ENCODE peak calls at places on chromosome 1, in nine cellular contexts. L is CD14-positive monocyte, F is Panc1, I is heart right ventricle, K is HFF-Myc, X is GM23338, V is ascending aorta, J is fibroblast of lung, G is thoracic aorta. O is an unnamed sample.

GRCh38 chr1:161021168-161021958 is 411 bp upstream of the F11R start:
- DNase-seq in L (peak), F (no peak), I (peak), K (no peak), X (peak), V (peak), J (peak), G (no peak), O (no peak)

GRCh38 chr1:64894438-64895196 is 71.7 kb downstream of the JAK1 start:
- DNase-seq in L (no peak), F (no peak), I (no peak), K (no peak), X (no peak), V (no peak), J (peak), G (no peak), O (no peak)

GRCh38 chr1:61631436-61631835 is 93.5 kb downstream of the TM2D1 start:
- DNase-seq in L (no peak), F (no peak), I (no peak), K (no peak), X (no peak), V (no peak), J (no peak), G (no peak), O (no peak)

GRCh38 chr1:61436491-61437120 is 288.3 kb downstream of the TM2D1 start:
- DNase-seq in L (no peak), F (no peak), I (no peak), K (no peak), X (peak), V (no peak), J (peak), G (no peak), O (no peak)

GRCh38 chr1:109218516-109218915 is 4.8 kb downstream of the SARS1 start:
- DNase-seq in L (no peak), F (no peak), I (no peak), K (no peak), X (no peak), V (no peak), J (peak), G (no peak), O (no peak)

GRCh38 chr1:86913399-86913895 is 479 bp downstream of the SELENOF start:
- DNase-seq in L (no peak), F (no peak), I (no peak), K (no peak), X (peak), V (peak), J (no peak), G (no peak), O (peak)

GRCh38 chr1:94772230-94772641 is 47.9 kb upstream of the SLC44A3 start:
- DNase-seq in L (no peak), F (no peak), I (no peak), K (no peak), X (no peak), V (no peak), J (peak), G (no peak), O (peak)

GRCh38 chr1:6209661-6210605 is 4.0 kb downstream of the RNF207 start:
- DNase-seq in L (no peak), F (no peak), I (no peak), K (no peak), X (peak), V (no peak), J (no peak), G (no peak), O (no peak)

GRCh38 chr1:64240209-64240608 is 36.8 kb downstream of the UBE2U start:
- DNase-seq in L (no peak), F (no peak), I (no peak), K (no peak), X (no peak), V (no peak), J (peak), G (no peak), O (peak)

GRCh38 chr1:182389619-182390047 is 2.0 kb downstream of the GLUL start:
- DNase-seq in L (no peak), F (no peak), I (peak), K (no peak), X (no peak), V (peak), J (no peak), G (no peak), O (no peak)

GRCh38 chr1:145965119-145965744 is 742 bp downstream of the POLR3GL start:
- DNase-seq in L (no peak), F (no peak), I (no peak), K (no peak), X (no peak), V (no peak), J (no peak), G (no peak), O (no peak)

GRCh38 chr1:79198841-79199240 is 192.3 kb upstream of the ADGRL4 start:
- DNase-seq in L (no peak), F (no peak), I (no peak), K (no peak), X (no peak), V (no peak), J (peak), G (no peak), O (peak)

GRCh38 chr1:27258598-27258997 is 24.2 kb downstream of the WDTC1 start:
- DNase-seq in L (no peak), F (no peak), I (no peak), K (no peak), X (no peak), V (no peak), J (no peak), G (no peak), O (no peak)

GRCh38 chr1:93723101-93723500 is 41.5 kb upstream of the BCAR3 start:
- DNase-seq in L (no peak), F (no peak), I (peak), K (no peak), X (no peak), V (no peak), J (peak), G (no peak), O (no peak)

GRCh38 chr1:213564215-213564659 is 423.5 kb upstream of the PROX1 start:
- DNase-seq in L (no peak), F (no peak), I (no peak), K (no peak), X (peak), V (no peak), J (no peak), G (no peak), O (peak)
- TF ChIP-seq CTCF in L (no peak), F (peak), I (peak), K (no peak), X (peak), V (no peak), J (peak), G (no peak), O (peak)

GRCh38 chr1:210980082-210980481 is 153.9 kb downstream of the KCNH1 start:
- DNase-seq in L (no peak), F (no peak), I (no peak), K (no peak), X (no peak), V (no peak), J (no peak), G (no peak), O (no peak)
- TF ChIP-seq CTCF in L (no peak), F (no peak), I (no peak), K (no peak), X (no peak), V (no peak), J (no peak), G (no peak), O (no peak)

DNA sequence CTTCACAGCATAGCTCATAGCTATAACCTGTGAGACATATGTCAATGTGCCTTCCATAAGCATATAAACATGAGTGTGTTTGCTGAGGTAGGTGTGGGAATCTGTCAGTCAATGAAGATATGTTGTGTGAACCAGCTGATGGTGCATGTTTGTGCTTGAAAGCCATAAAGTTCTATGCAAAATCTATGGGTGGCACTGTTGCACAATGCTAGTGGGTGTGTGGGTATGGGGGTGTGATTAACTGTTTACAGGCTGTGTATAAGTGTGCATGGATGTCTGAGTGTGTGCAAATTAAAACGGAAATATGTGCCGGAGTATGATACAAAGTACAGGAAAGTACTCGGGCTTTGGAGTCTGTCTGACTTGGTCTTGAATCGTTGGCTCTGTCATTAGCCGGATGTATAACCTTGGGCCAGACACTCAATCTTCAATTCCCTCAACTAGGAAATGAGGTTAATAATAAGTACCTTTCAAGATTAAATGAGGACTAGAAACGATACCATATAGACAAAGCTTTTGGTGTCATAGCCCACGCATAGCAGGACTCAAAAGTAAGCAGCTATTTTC is 926 bp upstream of the ATP2B4 start:
- DNase-seq in L (no peak), F (peak), I (peak), K (no peak), X (no peak), V (no peak), J (peak), G (no peak), O (peak)
- TF ChIP-seq CTCF in L (no peak), F (peak), I (peak), K (peak), X (peak), V (peak), J (no peak), G (no peak), O (peak)

GRCh38 chr1:186620526-186620925 is 59.7 kb downstream of the PTGS2 start:
- DNase-seq in L (no peak), F (no peak), I (no peak), K (no peak), X (no peak), V (no peak), J (no peak), G (no peak), O (no peak)

GRCh38 chr1:186615332-186615731 is 64.9 kb downstream of the PTGS2 start:
- DNase-seq in L (no peak), F (no peak), I (no peak), K (no peak), X (no peak), V (no peak), J (no peak), G (no peak), O (no peak)

GRCh38 chr1:186620951-186621350 is 59.3 kb downstream of the PTGS2 start:
- DNase-seq in L (peak), F (no peak), I (no peak), K (peak), X (no peak), V (no peak), J (peak), G (no peak), O (peak)

GRCh38 chr1:186623547-186623946 is 56.7 kb downstream of the PTGS2 start:
- DNase-seq in L (peak), F (no peak), I (no peak), K (no peak), X (no peak), V (no peak), J (no peak), G (no peak), O (no peak)

GRCh38 chr1:186617860-186618780 is 62.1 kb downstream of the PTGS2 start:
- DNase-seq in L (peak), F (no peak), I (peak), K (no peak), X (peak), V (peak), J (peak), G (peak), O (peak)
- TF ChIP-seq CTCF in L (no peak), F (no peak), I (no peak), K (no peak), X (no peak), V (no peak), J (no peak), G (no peak), O (peak)

GRCh38 chr1:162021124-162021523 is 2.5 kb downstream of the OLFML2B start:
- DNase-seq in L (no peak), F (no peak), I (no peak), K (no peak), X (peak), V (no peak), J (no peak), G (no peak), O (no peak)

GRCh38 chr1:162026906-162027305 is 3.2 kb upstream of the OLFML2B start:
- DNase-seq in L (no peak), F (no peak), I (no peak), K (no peak), X (no peak), V (no peak), J (peak), G (no peak), O (peak)

GRCh38 chr1:162022626-162023025 is 1.0 kb downstream of the OLFML2B start:
- DNase-seq in L (no peak), F (no peak), I (no peak), K (no peak), X (no peak), V (no peak), J (no peak), G (no peak), O (peak)

GRCh38 chr1:162023181-162023546 is 505 bp downstream of the OLFML2B start:
- DNase-seq in L (no peak), F (no peak), I (no peak), K (no peak), X (no peak), V (no peak), J (no peak), G (no peak), O (no peak)

GRCh38 chr1:162023547-162024501 is at the start of gene OLFML2B:
- DNase-seq in L (no peak), F (peak), I (peak), K (peak), X (peak), V (peak), J (peak), G (no peak), O (peak)
- TF ChIP-seq CTCF in L (no peak), F (peak), I (no peak), K (peak), X (peak), V (peak), J (peak), G (peak), O (peak)

O was measured in fibroblast of mammary gland.